ENCODE peak calls at places on chromosomes 3 and 15, in four cellular contexts. D is stromal cell of bone marrow, L is RKO, I is mucosa of gallbladder. Z is an unnamed sample.

GRCh38 chr3:28973621-28974020 is 307.2 kb upstream of the RBMS3 start:
- DNase-seq in D (peak; percentile 24), L (no peak), I (no peak), Z (peak; percentile 13)

GRCh38 chr3:41120461-41120860 is 78.8 kb upstream of the CTNNB1 start:
- DNase-seq in I (no peak), L (no peak), D (no peak), Z (no peak)

GRCh38 chr15:49868348-49868747 is 247.5 kb downstream of the DTWD1 start:
- DNase-seq in L (no peak), I (no peak), D (no peak), Z (no peak)

GRCh38 chr3:157390713-157391515 is 45.7 kb upstream of the PTX3 start:
- DNase-seq in L (no peak), I (no peak), D (no peak), Z (no peak)

GRCh38 chr15:31226011-31226410 is 100.6 kb upstream of the KLF13 start:
- DNase-seq in D (no peak), L (no peak), I (no peak), Z (no peak)

GRCh38 chr15:32029862-32030781 is at the start of gene CHRNA7:
- DNase-seq in L (peak; percentile 78), D (no peak), I (peak; percentile 52), Z (no peak)

GRCh38 chr15:80489030-80489594 is 84.9 kb downstream of the ARNT2 start:
- DNase-seq in D (peak; percentile 92), L (no peak), I (no peak), Z (peak; percentile 91)

GRCh38 chr3:154275308-154275707 is 49.0 kb downstream of the DHX36 start:
- DNase-seq in L (no peak), D (no peak), I (no peak), Z (no peak)

GRCh38 chr15:79896634-79897379 is at the start of gene MTHFS:
- DNase-seq in L (peak; percentile 80), I (peak; percentile 65), D (peak; percentile 39), Z (peak; percentile 27)

GRCh38 chr3:34175636-34176186 is 377.3 kb downstream of the PDCD6IP start:
- DNase-seq in D (no peak), I (no peak), L (no peak), Z (no peak)

GRCh38 chr15:90407871-90408317 is 19.9 kb downstream of the IQGAP1 start:
- DNase-seq in I (no peak), D (no peak), L (no peak), Z (no peak)

GRCh38 chr3:172057059-172057458 is 17.7 kb downstream of the FNDC3B start:
- DNase-seq in L (no peak), D (no peak), I (no peak), Z (no peak)

GRCh38 chr3:34066999-34067398 is 268.6 kb downstream of the PDCD6IP start:
- DNase-seq in I (no peak), L (no peak), D (no peak), Z (no peak)

GRCh38 chr3:123656691-123657090 is 71.8 kb upstream of the HACD2 start:
- DNase-seq in I (no peak), D (no peak), L (no peak), Z (no peak)

GRCh38 chr3:127337911-127338531 is 50.2 kb upstream of the PRR20G start:
- DNase-seq in D (no peak), I (no peak), L (no peak), Z (no peak)

GRCh38 chr3:100891033-100891432 is 102.2 kb downstream of the ABI3BP start:
- DNase-seq in I (no peak), D (no peak), L (peak; percentile 30), Z (no peak)

GRCh38 chr3:97958396-97958795 is 13.8 kb downstream of the RIOX2 start:
- DNase-seq in L (no peak), I (no peak), D (no peak), Z (no peak)

GRCh38 chr15:79124388-79124787 is 33.8 kb upstream of the RASGRF1 start:
- DNase-seq in I (no peak), L (no peak), D (no peak), Z (no peak)

GRCh38 chr15:77657629-77658238 is 25.0 kb upstream of the LINGO1 start:
- DNase-seq in D (no peak), L (no peak), I (no peak), Z (no peak)

GRCh38 chr3:127547761-127548605 is 42.5 kb downstream of the TPRA1 start:
- DNase-seq in I (peak; percentile 69), D (peak; percentile 15), L (peak; percentile 66), Z (peak; percentile 12)

GRCh38 chr15:81256916-81257315 is 60.2 kb downstream of the IL16 start:
- DNase-seq in I (no peak), D (peak; percentile 49), L (peak; percentile 58), Z (no peak)

GRCh38 chr3:116018651-116019050 is 395.3 kb downstream of the GAP43 start:
- DNase-seq in I (no peak), D (no peak), L (no peak), Z (peak; percentile 35)

GRCh38 chr15:74167891-74168331 is 5.6 kb upstream of the ISLR start:
- DNase-seq in D (no peak), I (no peak), L (no peak), Z (no peak)

GRCh38 chr3:149401215-149401925 is 23.9 kb upstream of the TM4SF1 start:
- DNase-seq in D (no peak), I (peak; percentile 63), L (peak; percentile 9), Z (no peak)

GRCh38 chr15:80770356-80770705 is 8.8 kb upstream of the CEMIP start:
- DNase-seq in I (no peak), D (no peak), L (no peak), Z (no peak)

Z was measured in GM04503.